ENCODE peak calls at places on chromosome 11, in seven cellular contexts. One of them, this sample, is unnamed.
A peak's percentile ranks its signal among the peaks of the same experiment; 100 is the strongest.

GRCh38 chr11:94139421-94139820 is 10.8 kb downstream of the PANX1 start:
- DNase-seq in osteocyte: no peak
- DNase-seq in neural crest cell: peak; percentile 20
- DNase-seq in mesothelial cell of epicardium: no peak
- DNase-seq in choroid plexus epithelial cell: no peak
- DNase-seq in cardiac muscle cell: no peak
- DNase-seq in spleen: no peak
- DNase-seq in this sample: no peak

GRCh38 chr11:5476184-5476819 is 12.2 kb upstream of the OR52D1 start:
- DNase-seq in neural crest cell: peak; percentile 44
- DNase-seq in spleen: no peak
- DNase-seq in choroid plexus epithelial cell: peak; percentile 74
- DNase-seq in osteocyte: no peak
- DNase-seq in cardiac muscle cell: peak; percentile 62
- DNase-seq in mesothelial cell of epicardium: no peak
- DNase-seq in this sample: peak; percentile 12

GRCh38 chr11:9633674-9634073 is 30.2 kb upstream of the SWAP70 start:
- DNase-seq in neural crest cell: no peak
- DNase-seq in cardiac muscle cell: no peak
- DNase-seq in choroid plexus epithelial cell: no peak
- DNase-seq in spleen: no peak
- DNase-seq in mesothelial cell of epicardium: no peak
- DNase-seq in osteocyte: no peak
- DNase-seq in this sample: no peak

GRCh38 chr11:123300874-123301695 is 106.0 kb upstream of the CLMP start:
- DNase-seq in cardiac muscle cell: peak; percentile 74
- DNase-seq in neural crest cell: no peak
- DNase-seq in osteocyte: no peak
- DNase-seq in spleen: no peak
- DNase-seq in choroid plexus epithelial cell: peak; percentile 56
- DNase-seq in mesothelial cell of epicardium: no peak
- DNase-seq in this sample: no peak

GRCh38 chr11:45252877-45253276 is 33.3 kb downstream of the SYT13 start:
- DNase-seq in neural crest cell: no peak
- DNase-seq in osteocyte: no peak
- DNase-seq in spleen: no peak
- DNase-seq in cardiac muscle cell: no peak
- DNase-seq in choroid plexus epithelial cell: no peak
- DNase-seq in mesothelial cell of epicardium: no peak
- DNase-seq in this sample: no peak

GRCh38 chr11:71240061-71240690 is 12.2 kb downstream of the SHANK2 start:
- DNase-seq in neural crest cell: no peak
- DNase-seq in choroid plexus epithelial cell: no peak
- DNase-seq in spleen: peak; percentile 21
- DNase-seq in osteocyte: no peak
- DNase-seq in cardiac muscle cell: no peak
- DNase-seq in mesothelial cell of epicardium: no peak
- DNase-seq in this sample: no peak

GRCh38 chr11:113730887-113731726 is 25.0 kb upstream of the TMPRSS5 start:
- DNase-seq in spleen: no peak
- DNase-seq in mesothelial cell of epicardium: peak; percentile 60
- DNase-seq in choroid plexus epithelial cell: peak; percentile 87
- DNase-seq in osteocyte: no peak
- DNase-seq in neural crest cell: peak; percentile 19
- DNase-seq in cardiac muscle cell: peak; percentile 78
- DNase-seq in this sample: no peak

GRCh38 chr11:31340903-31341572 is 28.5 kb downstream of the DCDC1 start:
- DNase-seq in cardiac muscle cell: peak; percentile 50
- DNase-seq in osteocyte: no peak
- DNase-seq in mesothelial cell of epicardium: no peak
- DNase-seq in choroid plexus epithelial cell: peak; percentile 71
- DNase-seq in neural crest cell: no peak
- DNase-seq in spleen: no peak
- DNase-seq in this sample: no peak

GRCh38 chr11:65471410-65471762 is 27.5 kb upstream of the MALAT1 start:
- DNase-seq in osteocyte: no peak
- DNase-seq in neural crest cell: no peak
- DNase-seq in cardiac muscle cell: peak; percentile 87
- DNase-seq in mesothelial cell of epicardium: no peak
- DNase-seq in choroid plexus epithelial cell: peak; percentile 87
- DNase-seq in spleen: peak; percentile 89
- DNase-seq in this sample: peak; percentile 27

GRCh38 chr11:62713343-62713742 is 5.9 kb downstream of the GNG3 start:
- DNase-seq in neural crest cell: no peak
- DNase-seq in choroid plexus epithelial cell: no peak
- DNase-seq in osteocyte: no peak
- DNase-seq in cardiac muscle cell: no peak
- DNase-seq in spleen: no peak
- DNase-seq in mesothelial cell of epicardium: no peak
- DNase-seq in this sample: no peak

DNA sequence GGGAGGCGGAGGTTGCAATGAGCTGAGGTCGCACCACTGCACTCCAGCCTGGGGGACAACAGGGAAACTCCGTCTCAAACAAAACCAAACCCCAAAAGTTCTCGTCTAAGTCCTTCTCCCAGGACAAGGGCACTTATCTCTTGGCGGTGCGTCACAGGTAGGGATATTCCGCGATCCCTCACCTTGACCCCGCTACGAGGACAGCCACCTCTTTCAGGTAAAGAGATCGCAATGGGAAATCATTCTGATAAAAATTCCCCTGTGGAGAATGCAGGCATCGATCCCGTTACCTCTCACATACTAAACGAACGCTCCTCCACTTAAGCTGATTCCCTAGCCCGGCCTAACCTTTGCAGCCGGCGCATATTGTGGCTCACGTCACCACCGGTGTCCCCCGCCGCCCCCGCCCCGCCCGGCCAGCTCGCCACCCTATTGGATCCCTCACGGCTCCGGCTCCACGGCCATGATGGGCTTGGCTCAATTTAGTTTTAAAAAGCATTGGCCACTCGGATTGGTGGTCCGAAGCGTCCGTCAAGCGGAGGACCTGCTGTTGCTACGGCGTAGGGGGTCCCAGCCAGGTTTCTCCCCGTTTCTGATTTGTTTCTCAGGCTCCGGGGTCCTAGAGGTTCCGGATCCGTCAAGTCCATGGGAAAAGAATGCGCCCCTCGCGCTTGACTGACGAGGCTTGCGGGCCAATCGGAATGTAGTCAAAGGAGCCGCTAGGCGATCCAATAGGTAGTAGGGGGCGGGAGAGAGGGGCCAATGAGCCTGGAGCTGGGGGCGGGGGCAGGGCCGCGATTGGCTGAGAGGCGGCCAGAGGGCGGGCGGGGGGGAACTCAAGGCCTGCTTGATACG is 439 bp upstream of the PPP6R3 start:
- DNase-seq in neural crest cell: peak; percentile 89
- DNase-seq in choroid plexus epithelial cell: peak; percentile 100
- DNase-seq in mesothelial cell of epicardium: peak; percentile 97
- DNase-seq in osteocyte: peak; percentile 99
- DNase-seq in cardiac muscle cell: peak; percentile 100
- DNase-seq in spleen: peak; percentile 97
- DNase-seq in this sample: peak; percentile 95
- TF ChIP-seq CTCF in neural crest cell: peak; percentile 14
- TF ChIP-seq CTCF in choroid plexus epithelial cell: no peak
- TF ChIP-seq CTCF in mesothelial cell of epicardium: no peak
- TF ChIP-seq CTCF in osteocyte: no peak
- TF ChIP-seq CTCF in cardiac muscle cell: no peak
- TF ChIP-seq CTCF in spleen: no peak
- TF ChIP-seq CTCF in this sample: peak; percentile 10

GRCh38 chr11:8336356-8337114 is 72.9 kb upstream of the LMO1 start:
- DNase-seq in cardiac muscle cell: no peak
- DNase-seq in spleen: no peak
- DNase-seq in neural crest cell: no peak
- DNase-seq in mesothelial cell of epicardium: no peak
- DNase-seq in choroid plexus epithelial cell: no peak
- DNase-seq in osteocyte: no peak
- DNase-seq in this sample: no peak

GRCh38 chr11:8339592-8340022 is 75.9 kb upstream of the LMO1 start:
- DNase-seq in cardiac muscle cell: no peak
- DNase-seq in spleen: no peak
- DNase-seq in choroid plexus epithelial cell: no peak
- DNase-seq in mesothelial cell of epicardium: no peak
- DNase-seq in neural crest cell: no peak
- DNase-seq in osteocyte: no peak
- DNase-seq in this sample: no peak

GRCh38 chr11:8337396-8337795 is 73.7 kb upstream of the LMO1 start:
- DNase-seq in spleen: no peak
- DNase-seq in osteocyte: no peak
- DNase-seq in choroid plexus epithelial cell: no peak
- DNase-seq in mesothelial cell of epicardium: no peak
- DNase-seq in neural crest cell: no peak
- DNase-seq in cardiac muscle cell: no peak
- DNase-seq in this sample: no peak

GRCh38 chr11:8337115-8337386 is 73.4 kb upstream of the LMO1 start:
- DNase-seq in neural crest cell: no peak
- DNase-seq in cardiac muscle cell: no peak
- DNase-seq in spleen: no peak
- DNase-seq in osteocyte: no peak
- DNase-seq in mesothelial cell of epicardium: no peak
- DNase-seq in choroid plexus epithelial cell: no peak
- DNase-seq in this sample: no peak

DNA sequence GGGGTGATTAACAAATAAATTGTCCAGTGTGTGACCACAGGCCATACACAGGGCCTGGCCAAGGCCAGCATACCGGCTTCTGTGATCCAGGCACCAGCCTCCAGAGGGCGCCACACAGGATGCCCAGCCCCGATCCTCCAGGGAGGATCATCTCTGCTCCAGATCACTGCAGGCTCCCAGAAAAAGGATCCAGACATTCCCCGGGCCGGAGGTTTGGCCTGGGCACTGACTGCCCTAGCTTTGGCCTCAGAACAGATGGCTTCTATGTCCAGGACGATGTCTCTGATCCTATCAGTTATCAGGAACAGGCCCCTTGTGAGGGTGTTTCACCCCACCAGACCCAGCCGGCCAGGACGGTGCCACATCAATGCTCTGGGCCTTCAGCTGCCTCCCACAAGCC is 74.5 kb upstream of the LMO1 start:
- DNase-seq in choroid plexus epithelial cell: peak; percentile 54
- DNase-seq in osteocyte: no peak
- DNase-seq in mesothelial cell of epicardium: no peak
- DNase-seq in cardiac muscle cell: peak; percentile 57
- DNase-seq in neural crest cell: peak; percentile 77
- DNase-seq in spleen: no peak
- DNase-seq in this sample: peak; percentile 39
- TF ChIP-seq CTCF in choroid plexus epithelial cell: peak; percentile 85
- TF ChIP-seq CTCF in osteocyte: peak; percentile 68
- TF ChIP-seq CTCF in mesothelial cell of epicardium: peak; percentile 64
- TF ChIP-seq CTCF in cardiac muscle cell: peak; percentile 86
- TF ChIP-seq CTCF in neural crest cell: peak; percentile 77
- TF ChIP-seq CTCF in spleen: peak; percentile 56
- TF ChIP-seq CTCF in this sample: peak; percentile 72

DNA sequence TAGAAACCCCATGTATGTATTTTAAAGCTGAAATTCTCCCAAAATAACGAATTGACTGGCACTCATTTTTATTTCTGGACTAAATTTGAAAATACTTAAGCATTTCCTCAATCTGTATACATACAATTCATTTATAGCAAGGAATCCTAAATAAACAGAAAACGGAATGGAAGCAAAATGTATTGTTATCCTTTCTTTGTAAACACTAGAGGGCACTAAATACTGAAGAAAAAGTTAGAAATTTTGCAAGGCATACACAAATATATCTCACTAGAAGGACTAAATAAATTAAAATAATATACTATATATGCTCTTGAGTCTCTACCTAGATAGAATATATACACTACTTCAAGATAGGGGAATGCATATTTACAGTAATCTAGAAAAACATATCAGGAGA is 23.1 kb upstream of the ANO5 start:
- DNase-seq in neural crest cell: no peak
- DNase-seq in mesothelial cell of epicardium: no peak
- DNase-seq in osteocyte: no peak
- DNase-seq in cardiac muscle cell: no peak
- DNase-seq in choroid plexus epithelial cell: peak; percentile 12
- DNase-seq in spleen: no peak
- DNase-seq in this sample: no peak
- TF ChIP-seq CTCF in neural crest cell: peak; percentile 68
- TF ChIP-seq CTCF in mesothelial cell of epicardium: peak; percentile 27
- TF ChIP-seq CTCF in osteocyte: peak; percentile 48
- TF ChIP-seq CTCF in cardiac muscle cell: peak; percentile 23
- TF ChIP-seq CTCF in choroid plexus epithelial cell: peak; percentile 38
- TF ChIP-seq CTCF in spleen: peak; percentile 6
- TF ChIP-seq CTCF in this sample: peak; percentile 53

GRCh38 chr11:115581871-115582639 is 77.8 kb upstream of the CADM1 start:
- DNase-seq in osteocyte: no peak
- DNase-seq in choroid plexus epithelial cell: no peak
- DNase-seq in mesothelial cell of epicardium: no peak
- DNase-seq in spleen: no peak
- DNase-seq in neural crest cell: no peak
- DNase-seq in cardiac muscle cell: no peak
- DNase-seq in this sample: no peak
- TF ChIP-seq CTCF in osteocyte: peak; percentile 47
- TF ChIP-seq CTCF in choroid plexus epithelial cell: no peak
- TF ChIP-seq CTCF in mesothelial cell of epicardium: no peak
- TF ChIP-seq CTCF in spleen: no peak
- TF ChIP-seq CTCF in neural crest cell: no peak
- TF ChIP-seq CTCF in cardiac muscle cell: no peak
- TF ChIP-seq CTCF in this sample: no peak

DNA sequence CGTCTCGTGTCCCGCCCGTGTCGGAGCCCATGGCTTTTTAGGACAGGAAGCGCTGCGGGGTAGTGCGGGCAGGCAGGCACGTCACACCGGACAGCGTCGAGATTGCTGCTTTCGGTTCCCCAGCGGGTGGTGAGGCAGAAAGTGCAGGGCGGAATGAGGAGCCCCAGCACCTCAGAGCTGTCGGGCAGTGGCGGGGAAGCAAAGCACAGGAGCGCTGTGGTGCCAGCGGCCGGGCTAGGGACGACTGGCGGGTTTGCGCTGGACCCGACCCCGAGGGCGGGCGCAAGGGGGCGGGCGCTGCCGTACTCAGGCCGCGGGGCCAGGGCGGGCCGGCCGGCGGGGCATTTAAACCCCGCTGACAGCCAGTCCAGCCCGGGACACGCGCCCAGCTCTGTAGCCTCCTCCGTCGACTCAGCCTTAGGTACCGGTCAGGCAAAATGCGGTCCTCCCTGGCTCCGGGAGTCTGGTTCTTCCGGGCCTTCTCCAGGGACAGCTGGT is at the start of gene SLC37A2:
- DNase-seq in choroid plexus epithelial cell: peak; percentile 57
- DNase-seq in spleen: peak; percentile 93
- DNase-seq in osteocyte: peak; percentile 87
- DNase-seq in neural crest cell: peak; percentile 46
- DNase-seq in mesothelial cell of epicardium: no peak
- DNase-seq in cardiac muscle cell: peak; percentile 68
- DNase-seq in this sample: peak; percentile 61
- TF ChIP-seq CTCF in choroid plexus epithelial cell: peak; percentile 3
- TF ChIP-seq CTCF in spleen: no peak
- TF ChIP-seq CTCF in osteocyte: peak; percentile 44
- TF ChIP-seq CTCF in neural crest cell: peak; percentile 42
- TF ChIP-seq CTCF in mesothelial cell of epicardium: no peak
- TF ChIP-seq CTCF in cardiac muscle cell: peak; percentile 18
- TF ChIP-seq CTCF in this sample: peak; percentile 44